ENCODE peak calls at places on chromosomes 16 and 17, in nine cellular contexts. H is Panc1, M is psoas muscle, V is kidney epithelial cell, L is lower leg skin, Z is RWPE2, T is Caco-2, D is epithelial cell of proximal tubule, K is bronchial epithelial cell. C is an unnamed sample.

GRCh38 chr17:18141210-18141803 is 32.8 kb downstream of the MYO15A start:
- DNase-seq in V (no peak), H (peak; percentile 41), K (peak; percentile 52), Z (no peak), M (no peak), D (no peak), L (no peak), T (peak; percentile 62), C (no peak)

GRCh38 chr17:31798205-31798724 is 60.8 kb downstream of the COPRS start:
- DNase-seq in D (no peak), K (no peak), M (no peak), H (no peak), Z (no peak), V (no peak), T (peak; percentile 46), L (peak; percentile 40), C (no peak)

GRCh38 chr16:55643161-55643970 is 12.4 kb upstream of the SLC6A2 start:
- DNase-seq in K (no peak), D (no peak), V (no peak), Z (no peak), M (no peak), L (peak; percentile 79), T (peak; percentile 47), H (no peak), C (no peak)

GRCh38 chr17:44959821-44960523 is 8.1 kb downstream of the C1QL1 start:
- DNase-seq in K (no peak), V (no peak), H (no peak), T (no peak), D (no peak), L (no peak), Z (peak; percentile 49), M (no peak), C (no peak)

GRCh38 chr16:76946879-76947278 is 244.1 kb upstream of the MON1B start:
- DNase-seq in L (no peak), M (no peak), V (peak; percentile 57), K (peak; percentile 68), H (no peak), D (peak; percentile 59), Z (no peak), T (no peak), C (peak; percentile 3)

GRCh38 chr17:32869345-32870026 is 7.4 kb downstream of the MYO1D start:
- DNase-seq in M (no peak), D (no peak), V (no peak), K (no peak), H (no peak), L (no peak), T (no peak), Z (no peak), C (no peak)

GRCh38 chr17:3621146-3621720 is 12.0 kb upstream of the TRPV1 start:
- DNase-seq in Z (no peak), L (no peak), T (no peak), H (no peak), M (no peak), V (no peak), D (no peak), K (no peak), C (no peak)

GRCh38 chr17:45104497-45104896 is 27.8 kb downstream of the PLCD3 start:
- DNase-seq in Z (no peak), M (no peak), L (no peak), K (no peak), D (no peak), H (no peak), T (no peak), V (no peak), C (no peak)

GRCh38 chr17:67491009-67491677 is 114.1 kb downstream of the PITPNC1 start:
- DNase-seq in H (no peak), K (peak; percentile 49), Z (peak; percentile 68), V (peak; percentile 88), D (peak; percentile 79), M (peak; percentile 91), L (peak; percentile 96), T (no peak), C (peak; percentile 97)

GRCh38 chr16:55905651-55906050 is 30.5 kb upstream of the CES5A start:
- DNase-seq in D (no peak), T (no peak), V (no peak), L (no peak), M (no peak), H (no peak), Z (no peak), K (no peak), C (no peak)

GRCh38 chr17:77371117-77371887 is 230.5 kb downstream of the SEC14L1 start:
- DNase-seq in V (no peak), D (no peak), T (no peak), H (no peak), L (no peak), K (no peak), M (peak; percentile 23), Z (no peak), C (no peak)

GRCh38 chr16:13322357-13322756 is 421.0 kb downstream of the SHISA9 start:
- DNase-seq in L (no peak), V (no peak), K (no peak), M (no peak), D (no peak), H (no peak), Z (no peak), T (no peak), C (no peak)

GRCh38 chr17:78607061-78607460 is 29.9 kb upstream of the DNAH17 start:
- DNase-seq in Z (no peak), H (no peak), V (no peak), D (no peak), M (no peak), K (no peak), L (no peak), T (no peak), C (no peak)

GRCh38 chr16:73170587-73170986 is 122.7 kb upstream of the ZFHX3 start:
- DNase-seq in D (no peak), V (no peak), M (no peak), Z (no peak), K (no peak), L (no peak), T (no peak), H (no peak), C (no peak)

GRCh38 chr16:51592013-51592501 is 441.0 kb upstream of the SALL1 start:
- DNase-seq in D (peak; percentile 48), H (no peak), K (no peak), T (no peak), Z (no peak), L (no peak), M (no peak), V (peak; percentile 18), C (no peak)

GRCh38 chr16:30985401-30986128 is 558 bp downstream of the HSD3B7 start:
- DNase-seq in K (peak; percentile 39), T (peak; percentile 50), Z (no peak), H (no peak), L (peak; percentile 91), M (peak; percentile 72), V (no peak), D (no peak), C (peak; percentile 25)

GRCh38 chr17:67322039-67322787 is 44.2 kb downstream of the PSMD12 start:
- DNase-seq in H (no peak), L (peak; percentile 21), K (no peak), M (no peak), T (peak; percentile 20), V (no peak), D (no peak), Z (no peak), C (peak; percentile 17)

GRCh38 chr17:71217769-71218168 is 903.1 kb upstream of the SOX9 start:
- DNase-seq in T (no peak), D (no peak), K (peak; percentile 90), V (no peak), Z (no peak), M (no peak), H (no peak), L (no peak), C (no peak)

GRCh38 chr16:24174504-24174903 is 81.6 kb upstream of the CACNG3 start:
- DNase-seq in K (no peak), Z (no peak), T (no peak), H (no peak), D (no peak), L (no peak), M (no peak), V (no peak), C (no peak)

DNA sequence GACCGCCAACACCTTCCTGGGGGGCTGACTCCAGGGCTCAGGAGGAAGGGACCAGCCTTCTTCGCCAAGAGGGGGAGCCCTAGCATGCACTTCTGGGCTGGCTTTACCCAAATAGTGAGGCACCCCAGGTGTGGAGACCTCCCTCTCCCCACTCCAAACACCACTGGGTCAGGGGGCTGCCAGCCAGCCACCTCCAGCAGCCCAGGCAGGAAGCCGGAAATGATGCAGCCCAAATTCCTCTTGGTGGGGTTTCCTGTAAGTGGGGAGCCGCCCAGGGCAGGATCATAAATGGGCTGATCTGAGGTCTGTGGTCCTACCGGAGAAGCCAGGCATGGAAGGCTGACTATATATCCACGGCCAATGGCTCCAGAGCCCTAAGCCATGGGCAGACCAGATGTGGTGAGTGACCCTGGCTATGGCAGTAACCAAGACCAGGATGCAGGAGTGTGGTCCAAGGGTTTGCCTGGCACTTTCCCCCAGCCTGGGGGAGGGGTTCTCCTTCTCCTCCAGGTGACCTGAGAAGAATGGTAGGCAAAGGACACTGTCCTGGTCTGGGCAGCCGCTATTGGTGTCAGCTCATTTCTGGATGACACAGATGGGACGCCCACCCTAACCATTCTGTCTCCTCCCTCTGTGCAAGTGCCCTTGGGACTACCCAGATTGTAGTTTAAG is 4.2 kb downstream of the GIT1 start:
- DNase-seq in H (no peak), K (no peak), L (no peak), T (no peak), M (no peak), Z (no peak), V (no peak), D (no peak), C (no peak)
- TF ChIP-seq CTCF in H (no peak), K (peak; percentile 42), L (no peak), T (no peak), M (no peak), Z (no peak), V (peak; percentile 31), D (peak; percentile 36), C (peak; percentile 52)

DNA sequence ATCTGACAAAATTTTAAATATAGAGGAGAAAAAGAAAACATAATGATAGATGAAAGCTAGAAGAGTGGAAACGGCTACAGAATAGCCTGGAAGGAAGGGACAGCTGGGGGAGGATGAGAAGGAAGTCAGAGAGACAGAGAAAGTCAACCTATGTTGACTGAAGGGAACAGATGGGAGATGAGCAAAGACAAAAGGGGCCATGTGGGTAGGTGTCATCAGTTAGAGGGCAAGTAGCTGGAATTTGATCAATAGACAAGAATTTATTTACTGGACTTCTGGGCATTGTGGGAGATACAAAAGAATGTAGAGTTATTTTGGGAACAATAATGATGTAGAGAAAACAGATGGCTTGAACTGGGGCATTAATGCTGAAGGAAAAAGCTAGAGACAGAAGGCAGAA is 194.4 kb downstream of the ANKFN1 start:
- DNase-seq in H (no peak), V (no peak), T (no peak), M (no peak), D (no peak), L (no peak), Z (no peak), K (no peak), C (no peak)
- H3K4me3 ChIP-seq in H (no peak overlapping the region), V (no peak overlapping the region), T (no peak overlapping the region), M (no peak overlapping the region), D (no peak overlapping the region), L (no peak overlapping the region), Z (no peak overlapping the region), K (no peak overlapping the region), C (no peak overlapping the region)

GRCh38 chr17:61426482-61427304 is 25.5 kb upstream of the TBX4 start:
- DNase-seq in M (no peak), T (peak; percentile 59), K (no peak), V (no peak), D (no peak), H (no peak), L (no peak), Z (no peak), C (no peak)
- TF ChIP-seq CTCF in M (no peak), T (peak; percentile 13), K (no peak), V (no peak), D (peak; percentile 7), H (no peak), L (no peak), Z (no peak), C (no peak)

GRCh38 chr16:84619103-84619460 is 1.2 kb upstream of the COTL1 start:
- DNase-seq in D (no peak), V (no peak), M (no peak), H (no peak), Z (no peak), K (no peak), T (no peak), L (no peak), C (no peak)
- H3K4me3 ChIP-seq in D (no peak overlapping the region), V (no peak overlapping the region), M (no peak overlapping the region), H (peak overlapping the region; percentile 49), Z (no peak overlapping the region), K (no peak overlapping the region), T (peak overlapping the region; percentile 96), L (no peak overlapping the region), C (no peak overlapping the region)